ENCODE peak calls at places on chromosomes 5 and 9, in four cellular contexts. Z is Jurkat, Clone E6-1; R is gastrocnemius medialis; Y is brain microvascular endothelial cell. N is an unnamed sample.

GRCh38 chr9:74876611-74877010 is 11.1 kb downstream of the TRPM6 start:
- DNase-seq in Z (no peak), R (no peak), Y (no peak), N (no peak)

GRCh38 chr5:154395407-154396106 is 50.2 kb upstream of the SAP30L start:
- DNase-seq in Y (no peak), Z (no peak), R (no peak), N (no peak)

GRCh38 chr5:42573386-42573785 is 150.1 kb downstream of the GHR start:
- DNase-seq in R (no peak), Z (no peak), Y (no peak), N (no peak)

GRCh38 chr5:52947851-52948250 is 41.3 kb upstream of the ITGA2 start:
- DNase-seq in R (no peak), Y (no peak), Z (no peak), N (no peak)

GRCh38 chr9:123997665-123998277 is 13.8 kb upstream of the LHX2 start:
- DNase-seq in Y (peak), R (no peak), Z (no peak), N (no peak)

GRCh38 chr9:33813712-33814641 is 3.0 kb upstream of the UBE2R2 start:
- DNase-seq in R (no peak), Y (peak), Z (peak), N (peak)

GRCh38 chr9:110835404-110835803 is 166.8 kb downstream of the MUSK start:
- DNase-seq in Z (no peak), R (no peak), Y (peak), N (no peak)

GRCh38 chr5:351911-352225 is 30.4 kb downstream of the AHRR start:
- DNase-seq in R (no peak), Z (no peak), Y (no peak), N (no peak)

GRCh38 chr5:122073023-122073422 is 5.0 kb downstream of the LOX start:
- DNase-seq in Y (no peak), Z (no peak), R (no peak), N (peak)

GRCh38 chr9:106800691-106801090 is 62.3 kb upstream of the ZNF462 start:
- DNase-seq in R (no peak), Y (peak), Z (no peak), N (peak)

GRCh38 chr5:148950892-148951291 is 112.0 kb downstream of the SH3TC2 start:
- DNase-seq in R (no peak), Z (no peak), Y (no peak), N (no peak)

GRCh38 chr5:78907255-78907886 is 77.7 kb downstream of the ARSB start:
- DNase-seq in R (peak), Y (peak), Z (peak), N (peak)

GRCh38 chr9:13140843-13141592 is 138.5 kb downstream of the MPDZ start:
- DNase-seq in R (peak), Y (no peak), Z (no peak), N (no peak)

GRCh38 chr5:80204808-80205614 is 50.8 kb downstream of the SERINC5 start:
- DNase-seq in Z (peak), Y (peak), R (no peak), N (no peak)

GRCh38 chr5:167152561-167152960 is 1138.9 kb upstream of the WWC1 start:
- DNase-seq in Z (no peak), R (no peak), Y (no peak), N (no peak)

GRCh38 chr9:71210326-71210725 is 88.9 kb upstream of the TRPM3 start:
- DNase-seq in Z (no peak), Y (no peak), R (no peak), N (no peak)

GRCh38 chr9:130286072-130286770 is 20.7 kb downstream of the HMCN2 start:
- DNase-seq in Y (no peak), R (no peak), Z (no peak), N (no peak)

GRCh38 chr5:33403187-33403586 is 37.6 kb upstream of the TARS1 start:
- DNase-seq in R (no peak), Z (no peak), Y (no peak), N (no peak)

GRCh38 chr9:81268048-81268447 is 421.3 kb downstream of the TLE1 start:
- DNase-seq in R (no peak), Z (no peak), Y (peak), N (no peak)

GRCh38 chr5:102749416-102750021 is 5.6 kb upstream of the PAM start:
- DNase-seq in Z (no peak), Y (no peak), R (no peak), N (no peak)

GRCh38 chr5:159094745-159095144 is 5.0 kb downstream of the EBF1 start:
- DNase-seq in Z (peak), Y (peak), R (peak), N (peak)
- H3K4me3 ChIP-seq in Z (no peak), Y (peak), R (peak), N (no peak)

GRCh38 chr9:1231998-1232919 is 182.1 kb downstream of the DMRT2 start:
- DNase-seq in Z (no peak), R (peak), Y (peak), N (peak)
- H3K4me3 ChIP-seq in Z (no peak), R (no peak), Y (no peak), N (peak)

DNA sequence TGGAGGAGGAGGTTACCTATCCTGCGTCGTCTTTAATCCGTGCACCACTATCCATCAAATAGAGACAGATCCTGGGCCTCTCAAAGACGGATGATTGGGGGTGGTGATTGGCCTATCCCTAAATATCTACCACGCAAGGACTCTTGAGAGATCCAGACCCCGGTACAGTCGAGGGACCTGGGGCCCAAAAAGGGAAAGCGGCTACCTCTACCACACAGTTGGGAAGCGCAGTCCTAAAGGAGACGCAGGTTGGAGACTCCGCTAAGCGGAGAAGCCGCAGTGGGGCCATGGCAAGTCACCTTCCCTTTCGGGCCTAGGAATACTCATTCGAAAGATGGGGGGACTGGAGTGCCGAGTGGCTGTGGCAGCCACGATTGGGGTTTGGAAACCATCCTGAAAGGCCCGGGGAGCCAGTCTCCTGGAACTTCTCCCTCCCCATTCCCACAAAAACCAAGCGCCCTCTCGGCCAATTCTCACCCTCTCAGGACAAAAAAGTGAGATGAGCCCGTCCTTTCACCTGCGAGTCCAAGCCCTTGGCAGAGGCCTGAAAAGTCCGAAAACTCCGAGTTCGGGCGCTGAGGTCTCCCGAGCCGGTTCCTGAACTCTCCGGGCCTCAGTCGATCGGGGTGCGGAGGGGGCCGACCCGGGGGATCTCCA is 499 bp upstream of the FOXE1 start:
- DNase-seq in Z (no peak), R (no peak), Y (no peak), N (no peak)
- H3K4me3 ChIP-seq in Z (no peak), R (peak), Y (no peak), N (no peak)

DNA sequence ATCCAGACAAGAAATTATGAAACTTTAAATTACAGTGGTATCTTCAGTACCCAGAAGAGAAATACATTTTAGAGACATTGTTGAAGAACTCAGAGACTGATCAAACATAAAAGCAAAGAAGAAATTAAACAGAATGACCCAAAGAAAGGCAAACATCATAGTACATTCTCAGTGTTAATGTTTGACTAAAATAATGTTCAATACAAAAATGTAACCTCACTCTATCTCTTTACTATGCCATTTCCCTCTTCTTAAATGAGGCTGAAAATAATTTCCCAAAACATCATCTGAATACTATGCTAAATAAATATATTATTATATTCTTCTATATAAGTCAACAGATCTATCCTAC is 22.8 kb downstream of the TMEM161B start:
- DNase-seq in R (no peak), Z (no peak), Y (no peak), N (no peak)
- H3K4me3 ChIP-seq in R (no peak), Z (no peak), Y (no peak), N (no peak)

DNA sequence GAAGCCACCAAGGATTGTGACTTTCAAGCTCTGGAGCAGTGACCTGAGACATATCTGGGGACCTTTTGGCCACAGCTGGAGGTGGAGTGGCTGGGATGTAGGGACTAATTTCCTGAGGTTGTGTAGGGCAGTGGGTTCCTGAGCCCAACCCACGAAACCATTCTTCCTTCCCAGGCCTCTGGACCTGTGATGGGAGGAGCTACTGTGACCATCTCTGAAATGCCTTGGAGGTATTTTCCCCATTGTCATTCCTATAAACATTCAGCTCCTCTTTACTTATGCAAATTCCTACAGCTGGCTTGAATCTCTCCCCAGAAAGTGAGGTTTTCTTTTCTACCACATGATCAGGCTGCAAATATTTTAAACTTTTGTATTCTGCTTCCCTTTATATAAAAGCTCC is 172.6 kb downstream of the TUSC1 start:
- DNase-seq in R (no peak), Y (no peak), Z (no peak), N (no peak)
- H3K4me3 ChIP-seq in R (no peak), Y (no peak), Z (no peak), N (no peak)

DNA sequence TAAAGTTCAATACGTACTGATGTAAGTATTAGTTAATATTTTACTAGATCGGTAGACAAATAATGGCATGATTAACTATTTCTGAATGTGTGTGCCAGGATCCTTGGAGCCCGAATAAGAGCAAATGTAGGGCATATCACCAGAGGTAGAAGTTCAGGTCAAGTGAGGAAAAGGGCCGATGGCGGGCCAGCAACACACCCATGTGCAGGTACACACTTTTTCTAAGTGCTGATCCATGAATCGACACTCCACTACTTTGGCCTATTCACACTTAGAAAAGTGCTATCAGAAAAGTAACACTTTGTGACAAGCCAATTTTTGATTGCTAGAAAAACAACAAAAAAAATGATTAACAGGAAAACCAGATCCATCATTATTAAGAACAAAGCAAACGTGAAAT is 150.3 kb downstream of the AUH start:
- DNase-seq in Z (no peak), R (no peak), Y (no peak), N (no peak)
- H3K4me3 ChIP-seq in Z (no peak), R (no peak), Y (no peak), N (no peak)

DNA sequence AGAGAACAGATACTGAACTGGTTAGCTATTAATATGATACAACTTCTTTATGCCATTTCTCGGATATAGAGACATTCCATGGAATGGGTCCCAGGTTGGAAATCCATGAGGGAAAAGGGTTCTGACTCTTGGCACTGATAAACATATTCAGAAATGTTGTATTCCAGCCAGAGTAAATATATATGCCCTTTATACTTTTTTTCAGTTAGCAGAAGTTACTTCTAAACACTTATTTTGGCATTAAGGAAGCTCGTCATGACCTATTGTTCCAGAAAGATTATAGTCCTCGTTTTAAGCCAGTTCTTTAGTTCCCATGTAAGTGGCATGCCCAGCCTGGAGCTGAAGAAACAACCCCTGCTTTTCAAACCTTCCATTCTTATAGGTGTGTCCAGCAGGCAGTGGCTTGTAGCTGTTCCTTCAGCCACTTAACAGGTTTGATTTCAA is 181.6 kb downstream of the CD180 start:
- DNase-seq in Z (no peak), Y (no peak), R (no peak), N (peak)
- H3K4me3 ChIP-seq in Z (no peak), Y (no peak), R (peak), N (no peak)

GRCh38 chr5:93578179-93578812 is 2.7 kb downstream of the NR2F1-AS1 start:
- DNase-seq in Y (no peak), R (no peak), Z (no peak), N (no peak)
- H3K4me3 ChIP-seq in Y (peak), R (no peak), Z (no peak), N (no peak)

DNA sequence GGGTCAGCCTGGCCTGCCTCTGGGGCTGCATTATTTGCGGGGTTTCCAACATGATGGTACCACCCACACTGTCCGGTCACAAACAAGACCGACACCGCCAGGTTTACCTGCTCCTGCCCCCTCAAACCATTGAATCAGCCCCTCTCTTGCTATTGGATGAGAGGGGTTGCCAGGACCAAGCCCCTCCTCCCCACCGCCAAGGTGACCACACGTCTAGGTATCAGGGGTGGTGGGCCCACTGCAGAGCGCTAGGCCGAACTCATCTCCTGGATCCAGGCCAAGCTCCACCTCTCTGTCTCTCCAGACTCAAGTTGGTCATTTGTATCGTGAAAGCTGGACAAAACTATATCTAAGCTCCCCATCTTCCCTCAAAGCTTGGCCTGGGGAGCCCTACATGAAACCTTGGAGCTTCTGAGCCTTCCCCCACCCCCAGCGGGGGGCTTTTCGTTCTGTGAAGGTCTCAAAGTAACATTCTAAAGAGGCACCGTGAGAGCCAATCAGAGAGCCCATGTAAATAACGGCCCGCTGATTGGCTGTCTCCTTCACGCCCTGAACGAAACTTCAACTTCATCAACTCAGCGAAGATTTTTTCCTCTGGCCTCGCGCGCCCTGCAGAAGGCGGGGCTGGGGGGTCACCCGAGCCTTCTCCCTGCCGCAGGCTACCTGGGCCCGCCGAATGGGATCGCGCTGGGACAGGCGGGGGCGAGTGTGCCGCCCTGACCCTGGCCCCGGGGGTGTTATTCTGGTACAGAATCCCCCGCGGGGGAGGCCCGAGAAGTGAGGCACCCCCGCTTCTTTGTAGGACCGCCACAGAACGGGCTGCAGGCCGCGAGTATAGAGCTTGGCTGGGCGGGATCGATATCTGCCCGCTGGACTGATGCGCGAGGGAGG is 49.6 kb upstream of the PSD2 start:
- DNase-seq in Z (peak), R (peak), Y (peak), N (peak)
- H3K4me3 ChIP-seq in Z (peak), R (peak), Y (peak), N (no peak)

DNA sequence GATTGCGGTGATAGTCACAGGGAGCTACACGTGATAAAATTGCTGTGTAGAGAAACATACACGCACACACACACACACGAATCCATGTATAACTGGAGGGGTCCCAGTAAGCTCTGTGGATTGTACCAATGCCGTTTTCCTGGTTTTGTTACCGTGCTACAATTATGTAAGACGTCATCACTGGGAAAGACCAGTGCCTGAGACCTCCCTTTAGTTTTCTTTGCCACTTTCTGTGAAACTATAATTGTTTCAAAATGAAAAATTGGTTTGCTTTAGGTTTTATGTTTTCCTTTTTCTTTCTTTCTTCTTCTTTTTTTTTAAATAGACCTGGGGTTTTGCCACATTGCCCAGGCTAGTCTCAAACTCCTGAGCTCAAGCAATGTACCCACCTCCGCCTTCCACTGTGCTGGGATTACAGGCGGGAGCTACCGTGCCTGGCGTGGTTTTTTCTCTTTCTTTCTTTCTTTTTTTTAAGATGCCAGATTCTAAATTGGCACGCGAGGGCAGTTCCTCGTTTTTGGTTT is 21.3 kb downstream of the OR2V2 start:
- DNase-seq in Y (no peak), R (no peak), Z (no peak), N (no peak)
- H3K4me3 ChIP-seq in Y (peak), R (no peak), Z (no peak), N (no peak)

N was measured in MG63.